ENCODE peak calls at places on chromosomes 13 and 19, in seven cellular contexts. X is A549; D is stimulated activated CD4-positive, alpha-beta T cell treated with anti-CD3 and anti-CD28 coated beads, Interleukin-4, amount 100 ng/mL, for 24 hours; P is germinal center; A is nephron progenitor cell; C is aorta; W is activated CD4-positive, alpha-beta T cell treated with anti-CD3 and anti-CD28 coated beads, Interleukin-2, amount 50 U/mL, for 1 hour. T is an unnamed sample.

GRCh38 chr13:108494991-108495661 is 134.3 kb upstream of the MYO16 start:
- DNase-seq in X (no peak), D (no peak), P (no peak), A (no peak), C (no peak), W (no peak), T (no peak)

GRCh38 chr19:40807147-40808020 is 8.4 kb downstream of the EGLN2 start:
- DNase-seq in X (peak), D (no peak), P (no peak), A (no peak), C (peak), W (no peak), T (no peak)

GRCh38 chr19:44648536-44649370 is 5.0 kb downstream of the PVR start:
- DNase-seq in X (no peak), D (no peak), P (no peak), A (no peak), C (peak), W (no peak), T (peak)

GRCh38 chr13:31049833-31050232 is 111.9 kb downstream of the HSPH1 start:
- DNase-seq in X (no peak), D (no peak), P (no peak), A (no peak), C (no peak), W (no peak), T (no peak)

GRCh38 chr13:113519556-113519955 is 29.0 kb upstream of the DCUN1D2 start:
- DNase-seq in X (no peak), D (no peak), P (no peak), A (no peak), C (no peak), W (no peak), T (no peak)

GRCh38 chr19:38734426-38735256 is 9.6 kb downstream of the CAPN12 start:
- DNase-seq in X (peak), D (peak), P (peak), A (no peak), C (peak), W (peak), T (no peak)

GRCh38 chr19:584240-585001 is 5.3 kb upstream of the HCN2 start:
- DNase-seq in X (no peak), D (peak), P (peak), A (peak), C (peak), W (peak), T (no peak)

GRCh38 chr19:5445667-5446066 is 9.6 kb upstream of the ZNRF4 start:
- DNase-seq in X (no peak), D (no peak), P (no peak), A (no peak), C (no peak), W (no peak), T (no peak)

GRCh38 chr13:20193924-20194631 is 1.3 kb upstream of the GJB2 start:
- DNase-seq in X (no peak), D (peak), P (no peak), A (no peak), C (no peak), W (no peak), T (no peak)

GRCh38 chr13:23321534-23322241 is 111.8 kb downstream of the SACS start:
- DNase-seq in X (peak), D (peak), P (no peak), A (no peak), C (peak), W (no peak), T (peak)

GRCh38 chr13:46845146-46845545 is 48.2 kb upstream of the ESD start:
- DNase-seq in X (no peak), D (no peak), P (no peak), A (no peak), C (no peak), W (no peak), T (no peak)

GRCh38 chr19:35805518-35806102 is 7.0 kb downstream of the PRODH2 start:
- DNase-seq in X (no peak), D (no peak), P (no peak), A (no peak), C (no peak), W (no peak), T (no peak)

GRCh38 chr13:98155475-98156111 is 12.7 kb downstream of the FARP1 start:
- DNase-seq in X (no peak), D (no peak), P (no peak), A (no peak), C (no peak), W (no peak), T (no peak)

GRCh38 chr13:36904219-36904618 is 15.8 kb downstream of the SMAD9 start:
- DNase-seq in X (no peak), D (no peak), P (no peak), A (no peak), C (no peak), W (no peak), T (no peak)

GRCh38 chr19:17347877-17348276 is 10.5 kb downstream of the GTPBP3 start:
- DNase-seq in X (no peak), D (no peak), P (no peak), A (no peak), C (no peak), W (no peak), T (no peak)

GRCh38 chr19:13165091-13165997 is 15.1 kb downstream of the IER2 start:
- DNase-seq in X (no peak), D (no peak), P (no peak), A (no peak), C (no peak), W (no peak), T (no peak)

T was measured in GM04503.